ENCODE peak calls at places on chromosomes 7 and 10, in six cellular contexts. K is foreskin keratinocyte; P is effector memory CD8-positive, alpha-beta T cell; X is T-helper 9 cell; B is CD8-positive, alpha-beta T cell; Q is iris pigment epithelial cell. R is an unnamed sample.

GRCh38 chr7:24038993-24039392 is 245.0 kb upstream of the NPY start:
- DNase-seq in X (no peak), B (no peak), P (no peak), Q (no peak), K (no peak), R (no peak)

GRCh38 chr10:12914111-12914510 is 87.4 kb downstream of the CCDC3 start:
- DNase-seq in B (no peak), K (peak; percentile 18), X (no peak), P (no peak), Q (no peak), R (no peak)

GRCh38 chr7:113835367-113835766 is 83.4 kb downstream of the PPP1R3A start:
- DNase-seq in P (no peak), B (no peak), X (no peak), K (no peak), Q (no peak), R (no peak)

GRCh38 chr10:122674781-122675180 is 24.9 kb downstream of the C10orf120 start:
- DNase-seq in B (no peak), X (no peak), K (no peak), P (no peak), Q (no peak), R (no peak)

GRCh38 chr7:151930026-151930653 is 26.1 kb upstream of the GALNTL5 start:
- DNase-seq in K (no peak), P (no peak), B (no peak), X (no peak), Q (no peak), R (no peak)

GRCh38 chr10:90414926-90415325 is 442.9 kb downstream of the HTR7 start:
- DNase-seq in K (no peak), B (no peak), X (no peak), P (no peak), Q (no peak), R (no peak)

GRCh38 chr10:7819126-7819470 is 793 bp downstream of the TAF3 start:
- DNase-seq in K (peak; percentile 41), B (peak; percentile 35), X (no peak), P (peak; percentile 3), Q (peak; percentile 63), R (peak; percentile 42)

GRCh38 chr7:131537581-131537980 is 18.8 kb downstream of the PODXL start:
- DNase-seq in P (no peak), X (no peak), K (no peak), Q (no peak), B (no peak), R (no peak)

GRCh38 chr7:117538053-117538452 is 58.2 kb downstream of the CFTR start:
- DNase-seq in X (no peak), P (no peak), B (no peak), Q (no peak), K (no peak), R (no peak)

GRCh38 chr7:46583606-46584005 is 662.5 kb upstream of the IGFBP3 start:
- DNase-seq in X (no peak), K (peak; percentile 71), P (no peak), B (no peak), Q (peak; percentile 26), R (no peak)

GRCh38 chr10:103645141-103646054 is 151.9 kb downstream of the NEURL1 start:
- DNase-seq in K (peak; percentile 63), X (no peak), P (no peak), B (no peak), Q (peak; percentile 95), R (no peak)

GRCh38 chr7:148435715-148436114 is 154.9 kb upstream of the C7orf33 start:
- DNase-seq in B (no peak), Q (no peak), P (no peak), X (no peak), K (no peak), R (no peak)

GRCh38 chr7:27122075-27122910 is 8.3 kb downstream of the HOXA4 start:
- DNase-seq in B (no peak), X (no peak), K (no peak), Q (no peak), P (no peak), R (no peak)

GRCh38 chr7:157282141-157282801 is 54.5 kb upstream of the DNAJB6 start:
- DNase-seq in X (no peak), B (no peak), K (peak; percentile 63), Q (no peak), P (no peak), R (no peak)

GRCh38 chr7:106901870-106902441 is 36.9 kb downstream of the PIK3CG start:
- DNase-seq in X (no peak), P (no peak), Q (no peak), K (no peak), B (no peak), R (no peak)

GRCh38 chr10:13945760-13946460 is 359.1 kb downstream of the PRPF18 start:
- DNase-seq in P (no peak), K (no peak), B (no peak), X (no peak), Q (peak; percentile 30), R (no peak)

GRCh38 chr10:132239126-132240031 is 52.6 kb downstream of the DPYSL4 start:
- DNase-seq in Q (no peak), X (no peak), B (no peak), P (no peak), K (no peak), R (no peak)

GRCh38 chr7:151310578-151310977 is 31.0 kb upstream of the NUB1 start:
- DNase-seq in Q (peak; percentile 20), P (no peak), B (no peak), K (no peak), X (no peak), R (no peak)

GRCh38 chr10:14008648-14009072 is 322.1 kb downstream of the FRMD4A start:
- DNase-seq in Q (peak; percentile 63), P (no peak), B (no peak), X (no peak), K (no peak), R (peak; percentile 23)

GRCh38 chr7:8511810-8512209 is 78.4 kb downstream of the NXPH1 start:
- DNase-seq in X (no peak), P (no peak), Q (no peak), K (no peak), B (no peak), R (no peak)

GRCh38 chr10:79312601-79313187 is 34.6 kb upstream of the PPIF start:
- DNase-seq in Q (no peak), X (no peak), K (no peak), B (no peak), P (no peak), R (no peak)

GRCh38 chr7:131509087-131509486 is 47.3 kb downstream of the PODXL start:
- DNase-seq in K (no peak), B (no peak), X (no peak), P (no peak), Q (no peak), R (no peak)

GRCh38 chr7:149626972-149627371 is 129.4 kb upstream of the ZNF746 start:
- DNase-seq in P (no peak), B (no peak), Q (no peak), K (no peak), X (no peak), R (no peak)

GRCh38 chr7:88455696-88456095 is 149.0 kb upstream of the STEAP4 start:
- DNase-seq in B (no peak), K (peak; percentile 51), Q (peak; percentile 1), P (no peak), X (no peak), R (no peak)

GRCh38 chr10:74728225-74728624 is 98.2 kb upstream of the KAT6B start:
- DNase-seq in K (peak; percentile 24), X (no peak), Q (no peak), P (no peak), B (no peak), R (no peak)

GRCh38 chr10:108848016-108848415 is 1075.3 kb downstream of the XPNPEP1 start:
- DNase-seq in K (peak; percentile 8), P (no peak), X (no peak), Q (no peak), B (no peak), R (no peak)

GRCh38 chr7:102042016-102042656 is 224.7 kb downstream of the CUX1 start:
- DNase-seq in Q (peak; percentile 86), B (no peak), P (no peak), X (no peak), K (peak; percentile 54), R (no peak)

GRCh38 chr7:20508109-20508508 is 107.4 kb upstream of the ABCB5 start:
- DNase-seq in Q (peak; percentile 4), K (peak; percentile 11), B (no peak), X (no peak), P (no peak), R (no peak)

R was measured in CD4-positive, alpha-beta memory T cell.